ENCODE peak calls at places on chromosomes 11 and 22, in six cellular contexts. One of them, this sample, is unnamed.
A peak's percentile ranks its signal among the peaks of the same experiment; 100 is the strongest.

GRCh38 chr11:65108469-65109123 is 3.1 kb upstream of the TM7SF2 start:
- DNase-seq in astrocyte of the cerebellum: no peak
- DNase-seq in uterus: no peak
- DNase-seq in epithelial cell of esophagus: peak; percentile 26
- DNase-seq in endothelial cell: no peak
- DNase-seq in AG04450: no peak
- DNase-seq in this sample: no peak

GRCh38 chr22:37179126-37179470 is 8.9 kb downstream of the C1QTNF6 start:
- DNase-seq in astrocyte of the cerebellum: no peak
- DNase-seq in uterus: no peak
- DNase-seq in epithelial cell of esophagus: no peak
- DNase-seq in endothelial cell: no peak
- DNase-seq in AG04450: no peak
- DNase-seq in this sample: no peak

GRCh38 chr11:82547163-82547560 is 186.5 kb downstream of the FAM181B start:
- DNase-seq in astrocyte of the cerebellum: no peak
- DNase-seq in uterus: no peak
- DNase-seq in epithelial cell of esophagus: peak; percentile 45
- DNase-seq in endothelial cell: no peak
- DNase-seq in AG04450: no peak
- DNase-seq in this sample: no peak

GRCh38 chr22:35443790-35444684 is 44.1 kb downstream of the MCM5 start:
- DNase-seq in astrocyte of the cerebellum: no peak
- DNase-seq in uterus: no peak
- DNase-seq in epithelial cell of esophagus: no peak
- DNase-seq in endothelial cell: no peak
- DNase-seq in AG04450: no peak
- DNase-seq in this sample: no peak

GRCh38 chr11:128417607-128418324 is 169.6 kb downstream of the ETS1 start:
- DNase-seq in astrocyte of the cerebellum: peak; percentile 37
- DNase-seq in uterus: no peak
- DNase-seq in epithelial cell of esophagus: peak; percentile 56
- DNase-seq in endothelial cell: no peak
- DNase-seq in AG04450: peak; percentile 69
- DNase-seq in this sample: peak; percentile 54

GRCh38 chr22:39185601-39186012 is 33.1 kb upstream of the CBX7 start:
- DNase-seq in astrocyte of the cerebellum: no peak
- DNase-seq in uterus: peak; percentile 46
- DNase-seq in epithelial cell of esophagus: no peak
- DNase-seq in endothelial cell: no peak
- DNase-seq in AG04450: no peak
- DNase-seq in this sample: no peak

GRCh38 chr11:69099193-69099592 is 50.5 kb downstream of the TPCN2 start:
- DNase-seq in astrocyte of the cerebellum: no peak
- DNase-seq in uterus: no peak
- DNase-seq in epithelial cell of esophagus: no peak
- DNase-seq in endothelial cell: no peak
- DNase-seq in AG04450: no peak
- DNase-seq in this sample: no peak

GRCh38 chr11:70075836-70076235 is 2.3 kb upstream of the ANO1 start:
- DNase-seq in astrocyte of the cerebellum: no peak
- DNase-seq in uterus: no peak
- DNase-seq in epithelial cell of esophagus: no peak
- DNase-seq in endothelial cell: no peak
- DNase-seq in AG04450: no peak
- DNase-seq in this sample: no peak

GRCh38 chr22:44118645-44119315 is 61.9 kb upstream of the PARVG start:
- DNase-seq in astrocyte of the cerebellum: no peak
- DNase-seq in uterus: no peak
- DNase-seq in epithelial cell of esophagus: no peak
- DNase-seq in endothelial cell: no peak
- DNase-seq in AG04450: no peak
- DNase-seq in this sample: no peak

GRCh38 chr11:125245299-125245698 is 80.7 kb downstream of the PKNOX2 start:
- DNase-seq in astrocyte of the cerebellum: no peak
- DNase-seq in uterus: peak; percentile 37
- DNase-seq in epithelial cell of esophagus: no peak
- DNase-seq in endothelial cell: no peak
- DNase-seq in AG04450: no peak
- DNase-seq in this sample: no peak

GRCh38 chr11:127003260-127003981 is 2.9 kb upstream of the KIRREL3 start:
- DNase-seq in astrocyte of the cerebellum: no peak
- DNase-seq in uterus: no peak
- DNase-seq in epithelial cell of esophagus: peak; percentile 14
- DNase-seq in endothelial cell: peak; percentile 69
- DNase-seq in AG04450: no peak
- DNase-seq in this sample: no peak

GRCh38 chr11:45087761-45088160 is 58.7 kb upstream of the PRDM11 start:
- DNase-seq in astrocyte of the cerebellum: no peak
- DNase-seq in uterus: no peak
- DNase-seq in epithelial cell of esophagus: no peak
- DNase-seq in endothelial cell: no peak
- DNase-seq in AG04450: no peak
- DNase-seq in this sample: no peak

GRCh38 chr11:24513837-24514594 is 17.2 kb downstream of the LUZP2 start:
- DNase-seq in astrocyte of the cerebellum: no peak
- DNase-seq in uterus: no peak
- DNase-seq in epithelial cell of esophagus: no peak
- DNase-seq in endothelial cell: no peak
- DNase-seq in AG04450: no peak
- DNase-seq in this sample: no peak

GRCh38 chr11:898540-899190 is 11.9 kb downstream of the CHID1 start:
- DNase-seq in astrocyte of the cerebellum: no peak
- DNase-seq in uterus: no peak
- DNase-seq in epithelial cell of esophagus: no peak
- DNase-seq in endothelial cell: peak; percentile 30
- DNase-seq in AG04450: no peak
- DNase-seq in this sample: no peak
- TF ChIP-seq CTCF in astrocyte of the cerebellum: peak; percentile 25
- TF ChIP-seq CTCF in uterus: no peak
- TF ChIP-seq CTCF in epithelial cell of esophagus: no peak
- TF ChIP-seq CTCF in endothelial cell: no peak
- TF ChIP-seq CTCF in AG04450: peak; percentile 15
- TF ChIP-seq CTCF in this sample: no peak

DNA sequence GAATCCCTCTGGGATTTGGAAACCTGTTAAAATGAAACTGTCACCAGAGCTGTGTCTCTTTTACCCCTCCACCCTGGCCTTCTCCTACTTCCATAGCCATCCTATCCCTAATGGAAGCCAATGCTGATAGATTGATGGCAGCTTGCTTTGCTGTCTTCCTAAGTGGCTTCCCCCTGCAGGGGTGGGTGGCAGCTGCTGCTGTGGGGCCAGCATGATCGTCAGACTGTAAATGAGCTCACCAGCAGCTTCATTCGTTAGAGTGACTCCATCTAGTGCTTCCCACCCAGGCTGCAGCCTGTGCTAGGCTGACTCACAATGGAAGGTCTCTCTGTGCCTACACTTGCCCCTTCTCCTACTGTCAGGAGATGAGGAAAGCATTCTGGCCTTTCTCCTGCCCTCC is 311.0 kb downstream of the BUD13 start:
- DNase-seq in astrocyte of the cerebellum: no peak
- DNase-seq in uterus: no peak
- DNase-seq in epithelial cell of esophagus: no peak
- DNase-seq in endothelial cell: no peak
- DNase-seq in AG04450: no peak
- DNase-seq in this sample: no peak
- TF ChIP-seq CTCF in astrocyte of the cerebellum: no peak
- TF ChIP-seq CTCF in uterus: no peak
- TF ChIP-seq CTCF in epithelial cell of esophagus: no peak
- TF ChIP-seq CTCF in endothelial cell: no peak
- TF ChIP-seq CTCF in AG04450: no peak
- TF ChIP-seq CTCF in this sample: no peak

GRCh38 chr22:48299801-48300200 is 1527.9 kb downstream of the BRD1 start:
- DNase-seq in astrocyte of the cerebellum: no peak
- DNase-seq in uterus: no peak
- DNase-seq in epithelial cell of esophagus: no peak
- DNase-seq in endothelial cell: no peak
- DNase-seq in AG04450: no peak
- DNase-seq in this sample: no peak

GRCh38 chr22:48301908-48302307 is 1525.8 kb downstream of the BRD1 start:
- DNase-seq in astrocyte of the cerebellum: no peak
- DNase-seq in uterus: no peak
- DNase-seq in epithelial cell of esophagus: no peak
- DNase-seq in endothelial cell: no peak
- DNase-seq in AG04450: no peak
- DNase-seq in this sample: no peak

GRCh38 chr22:48301421-48301820 is 1526.3 kb downstream of the BRD1 start:
- DNase-seq in astrocyte of the cerebellum: no peak
- DNase-seq in uterus: no peak
- DNase-seq in epithelial cell of esophagus: no peak
- DNase-seq in endothelial cell: no peak
- DNase-seq in AG04450: no peak
- DNase-seq in this sample: no peak

GRCh38 chr22:48300877-48301276 is 1526.8 kb downstream of the BRD1 start:
- DNase-seq in astrocyte of the cerebellum: no peak
- DNase-seq in uterus: no peak
- DNase-seq in epithelial cell of esophagus: no peak
- DNase-seq in endothelial cell: no peak
- DNase-seq in AG04450: no peak
- DNase-seq in this sample: no peak

GRCh38 chr22:48299124-48299523 is 1528.5 kb downstream of the BRD1 start:
- DNase-seq in astrocyte of the cerebellum: no peak
- DNase-seq in uterus: no peak
- DNase-seq in epithelial cell of esophagus: no peak
- DNase-seq in endothelial cell: no peak
- DNase-seq in AG04450: no peak
- DNase-seq in this sample: no peak
- TF ChIP-seq CTCF in astrocyte of the cerebellum: no peak
- TF ChIP-seq CTCF in uterus: no peak
- TF ChIP-seq CTCF in epithelial cell of esophagus: no peak
- TF ChIP-seq CTCF in endothelial cell: no peak
- TF ChIP-seq CTCF in AG04450: no peak
- TF ChIP-seq CTCF in this sample: no peak

GRCh38 chr11:59283311-59283710 is 70.6 kb upstream of the MPEG1 start:
- DNase-seq in astrocyte of the cerebellum: no peak
- DNase-seq in uterus: no peak
- DNase-seq in epithelial cell of esophagus: no peak
- DNase-seq in endothelial cell: no peak
- DNase-seq in AG04450: no peak
- DNase-seq in this sample: no peak

GRCh38 chr11:59281177-59281576 is 68.5 kb upstream of the MPEG1 start:
- DNase-seq in astrocyte of the cerebellum: no peak
- DNase-seq in uterus: no peak
- DNase-seq in epithelial cell of esophagus: no peak
- DNase-seq in endothelial cell: no peak
- DNase-seq in AG04450: no peak
- DNase-seq in this sample: no peak

GRCh38 chr11:59285716-59286260 is 72.9 kb upstream of the OR5AN1 start:
- DNase-seq in astrocyte of the cerebellum: no peak
- DNase-seq in uterus: no peak
- DNase-seq in epithelial cell of esophagus: no peak
- DNase-seq in endothelial cell: no peak
- DNase-seq in AG04450: no peak
- DNase-seq in this sample: no peak

GRCh38 chr11:59283825-59284772 is 71.4 kb upstream of the MPEG1 start:
- DNase-seq in astrocyte of the cerebellum: peak; percentile 16
- DNase-seq in uterus: peak; percentile 38
- DNase-seq in epithelial cell of esophagus: peak; percentile 63
- DNase-seq in endothelial cell: peak; percentile 30
- DNase-seq in AG04450: peak; percentile 34
- DNase-seq in this sample: peak; percentile 67

GRCh38 chr11:59284773-59285129 is 72.0 kb upstream of the MPEG1 start:
- DNase-seq in astrocyte of the cerebellum: no peak
- DNase-seq in uterus: no peak
- DNase-seq in epithelial cell of esophagus: no peak
- DNase-seq in endothelial cell: no peak
- DNase-seq in AG04450: no peak
- DNase-seq in this sample: no peak
- TF ChIP-seq CTCF in astrocyte of the cerebellum: no peak
- TF ChIP-seq CTCF in uterus: no peak
- TF ChIP-seq CTCF in epithelial cell of esophagus: no peak
- TF ChIP-seq CTCF in endothelial cell: no peak
- TF ChIP-seq CTCF in AG04450: no peak
- TF ChIP-seq CTCF in this sample: no peak

GRCh38 chr11:117670443-117670842 is 126.6 kb downstream of the DSCAML1 start:
- DNase-seq in astrocyte of the cerebellum: no peak
- DNase-seq in uterus: no peak
- DNase-seq in epithelial cell of esophagus: no peak
- DNase-seq in endothelial cell: no peak
- DNase-seq in AG04450: no peak
- DNase-seq in this sample: no peak
- TF ChIP-seq CTCF in astrocyte of the cerebellum: no peak
- TF ChIP-seq CTCF in uterus: no peak
- TF ChIP-seq CTCF in epithelial cell of esophagus: no peak
- TF ChIP-seq CTCF in endothelial cell: no peak
- TF ChIP-seq CTCF in AG04450: no peak
- TF ChIP-seq CTCF in this sample: no peak